ENCODE peak calls at places on chromosomes 7 and 10, in six cellular contexts. One of them, this sample, is unnamed.

GRCh38 chr7:46554688-46555422 is 633.8 kb upstream of the IGFBP3 start:
- DNase-seq in coronary artery: no peak
- DNase-seq in neural progenitor cell: no peak
- DNase-seq in astrocyte: peak; percentile 76
- DNase-seq in psoas muscle: no peak
- DNase-seq in thoracic aorta: no peak
- DNase-seq in this sample: no peak

GRCh38 chr7:158885624-158886023 is 29.3 kb downstream of the DYNC2I1 start:
- DNase-seq in psoas muscle: no peak
- DNase-seq in coronary artery: no peak
- DNase-seq in thoracic aorta: no peak
- DNase-seq in astrocyte: no peak
- DNase-seq in neural progenitor cell: no peak
- DNase-seq in this sample: no peak

GRCh38 chr10:69961864-69962745 is 90.5 kb upstream of the MACROH2A2 start:
- DNase-seq in coronary artery: no peak
- DNase-seq in thoracic aorta: no peak
- DNase-seq in psoas muscle: no peak
- DNase-seq in astrocyte: no peak
- DNase-seq in neural progenitor cell: no peak
- DNase-seq in this sample: no peak

GRCh38 chr7:37327288-37327687 is 121.4 kb downstream of the ELMO1 start:
- DNase-seq in thoracic aorta: no peak
- DNase-seq in coronary artery: no peak
- DNase-seq in psoas muscle: no peak
- DNase-seq in neural progenitor cell: no peak
- DNase-seq in astrocyte: no peak
- DNase-seq in this sample: no peak

GRCh38 chr7:138798836-138799235 is 840 bp upstream of the ATP6V0A4 start:
- DNase-seq in coronary artery: no peak
- DNase-seq in neural progenitor cell: no peak
- DNase-seq in psoas muscle: no peak
- DNase-seq in thoracic aorta: no peak
- DNase-seq in astrocyte: no peak
- DNase-seq in this sample: no peak

GRCh38 chr10:43116596-43116995 is 21.6 kb upstream of the CSGALNACT2 start:
- DNase-seq in thoracic aorta: no peak
- DNase-seq in coronary artery: no peak
- DNase-seq in astrocyte: no peak
- DNase-seq in neural progenitor cell: no peak
- DNase-seq in psoas muscle: no peak
- DNase-seq in this sample: no peak

GRCh38 chr10:71720304-71720672 is 710 bp upstream of the C10orf105 start:
- DNase-seq in neural progenitor cell: no peak
- DNase-seq in coronary artery: no peak
- DNase-seq in thoracic aorta: no peak
- DNase-seq in psoas muscle: no peak
- DNase-seq in astrocyte: no peak
- DNase-seq in this sample: no peak

GRCh38 chr10:22554481-22555182 is 159.7 kb downstream of the PIP4K2A start:
- DNase-seq in psoas muscle: peak; percentile 83
- DNase-seq in thoracic aorta: peak; percentile 15
- DNase-seq in astrocyte: peak; percentile 90
- DNase-seq in coronary artery: peak; percentile 80
- DNase-seq in neural progenitor cell: peak; percentile 82
- DNase-seq in this sample: peak; percentile 63

GRCh38 chr7:41029072-41029492 is 673.8 kb downstream of the INHBA start:
- DNase-seq in coronary artery: no peak
- DNase-seq in psoas muscle: no peak
- DNase-seq in neural progenitor cell: no peak
- DNase-seq in thoracic aorta: no peak
- DNase-seq in astrocyte: peak; percentile 99
- DNase-seq in this sample: no peak

GRCh38 chr10:119483001-119483400 is 59.5 kb downstream of the RGS10 start:
- DNase-seq in astrocyte: no peak
- DNase-seq in neural progenitor cell: no peak
- DNase-seq in psoas muscle: no peak
- DNase-seq in coronary artery: no peak
- DNase-seq in thoracic aorta: no peak
- DNase-seq in this sample: no peak

GRCh38 chr7:20064181-20064970 is 152.8 kb downstream of the MACC1 start:
- DNase-seq in thoracic aorta: no peak
- DNase-seq in coronary artery: no peak
- DNase-seq in astrocyte: peak; percentile 93
- DNase-seq in neural progenitor cell: peak; percentile 38
- DNase-seq in psoas muscle: no peak
- DNase-seq in this sample: no peak

GRCh38 chr10:25758041-25758457 is 176.0 kb upstream of the MYO3A start:
- DNase-seq in coronary artery: no peak
- DNase-seq in psoas muscle: no peak
- DNase-seq in astrocyte: peak; percentile 36
- DNase-seq in neural progenitor cell: peak; percentile 59
- DNase-seq in thoracic aorta: no peak
- DNase-seq in this sample: no peak

GRCh38 chr7:66213637-66214036 is 8.5 kb downstream of the TPST1 start:
- DNase-seq in thoracic aorta: no peak
- DNase-seq in neural progenitor cell: no peak
- DNase-seq in astrocyte: peak; percentile 47
- DNase-seq in coronary artery: no peak
- DNase-seq in psoas muscle: no peak
- DNase-seq in this sample: no peak

GRCh38 chr10:130817046-130817624 is 494.4 kb downstream of the TCERG1L start:
- DNase-seq in thoracic aorta: no peak
- DNase-seq in astrocyte: no peak
- DNase-seq in psoas muscle: no peak
- DNase-seq in neural progenitor cell: no peak
- DNase-seq in coronary artery: no peak
- DNase-seq in this sample: no peak

GRCh38 chr7:82926477-82926876 is 236.2 kb downstream of the PCLO start:
- DNase-seq in psoas muscle: no peak
- DNase-seq in astrocyte: no peak
- DNase-seq in neural progenitor cell: peak; percentile 45
- DNase-seq in thoracic aorta: no peak
- DNase-seq in coronary artery: no peak
- DNase-seq in this sample: no peak

DNA sequence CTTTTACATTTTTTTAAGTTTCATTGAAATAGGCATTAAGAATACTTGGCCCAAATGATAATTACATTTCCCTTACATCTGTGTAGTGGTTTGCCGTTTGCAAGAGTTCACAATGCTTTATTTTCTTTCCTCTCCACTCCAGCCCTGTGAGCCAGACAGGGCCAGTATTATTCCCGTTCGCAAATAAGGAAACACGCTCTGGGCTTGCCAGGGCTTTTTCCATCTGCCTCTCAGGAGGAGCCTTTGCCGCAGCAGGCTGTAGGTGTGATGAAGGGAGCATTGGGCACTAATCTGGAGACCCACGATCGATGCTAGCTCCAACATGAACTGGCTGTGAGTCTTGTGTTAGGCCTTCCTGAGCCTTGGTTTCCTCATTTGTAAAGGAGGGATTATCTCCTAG is 154.4 kb downstream of the GALNT17 start:
- DNase-seq in coronary artery: peak; percentile 70
- DNase-seq in thoracic aorta: no peak
- DNase-seq in psoas muscle: no peak
- DNase-seq in neural progenitor cell: peak; percentile 12
- DNase-seq in astrocyte: no peak
- DNase-seq in this sample: no peak
- H3K27ac ChIP-seq in coronary artery: no peak overlapping the region
- H3K27ac ChIP-seq in thoracic aorta: peak overlapping the region; percentile 49
- H3K27ac ChIP-seq in psoas muscle: no peak overlapping the region
- H3K27ac ChIP-seq in neural progenitor cell: peak overlapping the region; percentile 47
- H3K27ac ChIP-seq in astrocyte: no peak overlapping the region
- H3K27ac ChIP-seq in this sample: no peak overlapping the region

GRCh38 chr7:16114633-16115032 is 306.7 kb downstream of the CRPPA start:
- DNase-seq in neural progenitor cell: no peak
- DNase-seq in thoracic aorta: no peak
- DNase-seq in astrocyte: peak; percentile 10
- DNase-seq in psoas muscle: no peak
- DNase-seq in coronary artery: no peak
- DNase-seq in this sample: no peak
- TF ChIP-seq CTCF in neural progenitor cell: peak; percentile 54
- TF ChIP-seq CTCF in thoracic aorta: no peak
- TF ChIP-seq CTCF in astrocyte: peak; percentile 52
- TF ChIP-seq CTCF in psoas muscle: peak; percentile 24
- TF ChIP-seq CTCF in coronary artery: no peak
- TF ChIP-seq CTCF in this sample: peak; percentile 17

DNA sequence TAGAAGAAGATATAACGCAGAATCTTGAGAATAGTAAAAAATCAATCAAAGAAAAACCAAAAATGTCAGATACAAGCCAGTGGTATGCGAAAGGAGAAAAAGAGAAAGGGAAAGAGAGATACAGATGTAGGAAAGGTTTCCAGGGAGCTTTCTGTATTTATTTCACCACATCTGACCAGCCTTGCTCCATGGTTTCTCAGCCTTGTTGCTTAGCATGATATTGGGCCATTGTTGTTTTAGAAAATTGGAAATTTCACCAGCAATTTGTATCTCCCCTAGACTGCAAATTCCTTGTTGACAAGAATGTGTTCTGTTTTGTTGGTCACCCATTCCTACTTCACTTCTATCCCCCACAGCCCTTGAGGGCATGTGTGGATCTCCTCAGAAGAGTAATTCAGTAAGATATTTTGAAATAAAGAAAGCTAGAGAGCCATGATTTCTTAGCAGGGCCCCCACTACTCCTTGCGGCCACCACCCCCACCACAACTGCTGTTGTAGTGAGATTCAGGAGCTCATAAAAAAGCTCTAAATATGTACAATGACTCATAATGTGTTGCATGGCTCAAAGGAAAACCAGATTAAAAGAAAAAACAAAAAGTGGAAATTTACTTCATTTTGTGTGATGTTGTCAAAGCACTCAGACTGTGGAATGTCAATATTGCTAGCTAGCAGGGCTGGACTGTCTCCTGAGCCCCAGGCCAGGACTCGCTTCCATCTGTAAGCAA is 138.7 kb downstream of the CHRM2 start:
- DNase-seq in psoas muscle: no peak
- DNase-seq in neural progenitor cell: no peak
- DNase-seq in astrocyte: no peak
- DNase-seq in thoracic aorta: no peak
- DNase-seq in coronary artery: no peak
- DNase-seq in this sample: no peak
- H3K27ac ChIP-seq in psoas muscle: no peak overlapping the region
- H3K27ac ChIP-seq in neural progenitor cell: no peak overlapping the region
- H3K27ac ChIP-seq in astrocyte: no peak overlapping the region
- H3K27ac ChIP-seq in thoracic aorta: no peak overlapping the region
- H3K27ac ChIP-seq in coronary artery: no peak overlapping the region
- H3K27ac ChIP-seq in this sample: no peak overlapping the region

GRCh38 chr7:21427861-21428641 is at the start of gene SP4:
- DNase-seq in coronary artery: peak; percentile 97
- DNase-seq in thoracic aorta: peak; percentile 77
- DNase-seq in neural progenitor cell: peak; percentile 98
- DNase-seq in psoas muscle: peak; percentile 98
- DNase-seq in astrocyte: peak; percentile 89
- DNase-seq in this sample: peak; percentile 99
- TF ChIP-seq CTCF in coronary artery: no peak
- TF ChIP-seq CTCF in thoracic aorta: no peak
- TF ChIP-seq CTCF in neural progenitor cell: no peak
- TF ChIP-seq CTCF in psoas muscle: no peak
- TF ChIP-seq CTCF in astrocyte: no peak
- TF ChIP-seq CTCF in this sample: no peak